ENCODE peak calls at places on chromosome 5, in eight cellular contexts. H is OCI-LY7; W is tibial nerve; A is AG10803; R is IMR-90; B is PC-3; I is tibial artery; V is CD8-positive, alpha-beta T cell. U is an unnamed sample.

GRCh38 chr5:136087961-136088871 is 44.4 kb upstream of the SMAD5 start:
- DNase-seq in H (no peak), W (no peak), A (peak), R (peak), B (no peak), I (peak), V (no peak), U (no peak)

GRCh38 chr5:74406844-74407243 is 233.7 kb downstream of the ENC1 start:
- DNase-seq in H (no peak), W (peak), A (no peak), R (no peak), B (no peak), I (peak), V (no peak), U (no peak)

GRCh38 chr5:66529182-66529581 is 67.0 kb upstream of the MAST4 start:
- DNase-seq in H (no peak), W (no peak), A (no peak), R (no peak), B (no peak), I (no peak), V (no peak), U (no peak)

GRCh38 chr5:157606046-157606445 is 30.5 kb upstream of the ADAM19 start:
- DNase-seq in H (no peak), W (no peak), A (peak), R (peak), B (no peak), I (no peak), V (no peak), U (no peak)

GRCh38 chr5:34658023-34658422 is 1.9 kb downstream of the RAI14 start:
- DNase-seq in H (no peak), W (no peak), A (peak), R (peak), B (peak), I (no peak), V (no peak), U (no peak)

GRCh38 chr5:59709833-59710232 is 183.7 kb downstream of the PDE4D start:
- DNase-seq in H (no peak), W (no peak), A (peak), R (peak), B (peak), I (no peak), V (no peak), U (no peak)

GRCh38 chr5:169429044-169429443 is 128.1 kb upstream of the SLIT3 start:
- DNase-seq in H (no peak), W (no peak), A (peak), R (no peak), B (no peak), I (no peak), V (no peak), U (no peak)

GRCh38 chr5:56306433-56307150 is 73.5 kb upstream of the ANKRD55 start:
- DNase-seq in H (no peak), W (no peak), A (no peak), R (no peak), B (no peak), I (no peak), V (no peak), U (no peak)

GRCh38 chr5:57642698-57643097 is 160.1 kb upstream of the ACTBL2 start:
- DNase-seq in H (no peak), W (no peak), A (no peak), R (no peak), B (no peak), I (no peak), V (no peak), U (no peak)

GRCh38 chr5:27652505-27652904 is 614.1 kb upstream of the CDH9 start:
- DNase-seq in H (no peak), W (no peak), A (no peak), R (no peak), B (peak), I (no peak), V (no peak), U (no peak)
- TF ChIP-seq CTCF in H (no peak), W (no peak), A (no peak), R (no peak), B (peak), I (no peak), V (no peak), U (no peak)

DNA sequence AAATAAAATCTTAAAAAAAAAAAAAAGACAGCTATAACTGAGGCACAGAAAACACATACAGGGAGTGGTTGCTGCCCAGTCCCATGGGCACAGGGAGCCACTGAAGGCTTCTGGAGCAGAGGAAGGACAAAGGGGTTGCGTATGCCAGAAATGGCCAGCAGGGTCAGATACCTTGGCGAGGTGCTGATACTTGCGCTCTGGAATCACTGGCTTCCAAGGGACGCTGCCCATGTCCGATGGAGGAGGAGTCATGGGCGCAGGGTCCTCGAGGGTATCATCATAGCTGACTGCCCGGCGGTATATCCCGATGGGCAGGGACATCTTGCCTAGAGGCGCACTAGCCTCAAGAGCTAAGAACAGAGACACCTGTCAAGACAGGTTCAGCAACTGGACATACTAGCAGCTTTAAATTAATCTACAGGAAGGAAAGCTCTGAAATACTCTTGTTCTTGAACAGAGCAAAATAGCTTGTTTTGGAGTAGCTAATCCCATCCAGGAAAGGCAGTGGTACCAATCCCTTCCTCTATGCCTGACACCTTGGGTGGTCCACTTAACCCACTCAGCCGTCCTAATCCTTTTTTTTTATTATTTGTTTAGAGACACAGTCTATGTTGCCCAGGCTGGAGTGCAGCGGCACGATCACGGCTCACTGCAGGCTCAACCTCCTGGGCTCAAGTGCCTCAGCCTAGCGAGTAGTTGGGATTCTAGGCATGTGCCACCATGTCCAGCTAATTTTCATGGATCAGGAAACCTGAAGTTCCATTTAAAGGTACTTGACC is 6.0 kb downstream of the KIAA1191 start:
- DNase-seq in H (no peak), W (no peak), A (no peak), R (no peak), B (no peak), I (no peak), V (no peak), U (no peak)
- TF ChIP-seq CTCF in H (no peak), W (no peak), A (no peak), R (no peak), B (no peak), I (no peak), V (no peak), U (no peak)

GRCh38 chr5:90418214-90418613 is 8.7 kb upstream of the CETN3 start:
- DNase-seq in H (no peak), W (no peak), A (no peak), R (no peak), B (no peak), I (no peak), V (no peak), U (no peak)

GRCh38 chr5:90424245-90424644 is 14.7 kb upstream of the CETN3 start:
- DNase-seq in H (no peak), W (no peak), A (no peak), R (no peak), B (no peak), I (no peak), V (no peak), U (no peak)

GRCh38 chr5:90421136-90421535 is 11.6 kb upstream of the CETN3 start:
- DNase-seq in H (peak), W (no peak), A (peak), R (peak), B (peak), I (no peak), V (no peak), U (no peak)
- TF ChIP-seq CTCF in H (peak), W (no peak), A (peak), R (no peak), B (peak), I (no peak), V (no peak), U (peak)

GRCh38 chr5:181042722-181043121 is 2.7 kb downstream of the BTNL9 start:
- DNase-seq in H (no peak), W (no peak), A (no peak), R (no peak), B (no peak), I (no peak), V (no peak), U (no peak)

GRCh38 chr5:181044662-181045305 is 4.7 kb downstream of the BTNL9 start:
- DNase-seq in H (peak), W (no peak), A (no peak), R (no peak), B (no peak), I (no peak), V (no peak), U (no peak)

GRCh38 chr5:181044093-181044599 is 4.1 kb downstream of the BTNL9 start:
- DNase-seq in H (peak), W (no peak), A (no peak), R (no peak), B (no peak), I (no peak), V (no peak), U (no peak)

GRCh38 chr5:181042036-181042435 is 2.0 kb downstream of the BTNL9 start:
- DNase-seq in H (no peak), W (no peak), A (no peak), R (no peak), B (no peak), I (no peak), V (no peak), U (no peak)

DNA sequence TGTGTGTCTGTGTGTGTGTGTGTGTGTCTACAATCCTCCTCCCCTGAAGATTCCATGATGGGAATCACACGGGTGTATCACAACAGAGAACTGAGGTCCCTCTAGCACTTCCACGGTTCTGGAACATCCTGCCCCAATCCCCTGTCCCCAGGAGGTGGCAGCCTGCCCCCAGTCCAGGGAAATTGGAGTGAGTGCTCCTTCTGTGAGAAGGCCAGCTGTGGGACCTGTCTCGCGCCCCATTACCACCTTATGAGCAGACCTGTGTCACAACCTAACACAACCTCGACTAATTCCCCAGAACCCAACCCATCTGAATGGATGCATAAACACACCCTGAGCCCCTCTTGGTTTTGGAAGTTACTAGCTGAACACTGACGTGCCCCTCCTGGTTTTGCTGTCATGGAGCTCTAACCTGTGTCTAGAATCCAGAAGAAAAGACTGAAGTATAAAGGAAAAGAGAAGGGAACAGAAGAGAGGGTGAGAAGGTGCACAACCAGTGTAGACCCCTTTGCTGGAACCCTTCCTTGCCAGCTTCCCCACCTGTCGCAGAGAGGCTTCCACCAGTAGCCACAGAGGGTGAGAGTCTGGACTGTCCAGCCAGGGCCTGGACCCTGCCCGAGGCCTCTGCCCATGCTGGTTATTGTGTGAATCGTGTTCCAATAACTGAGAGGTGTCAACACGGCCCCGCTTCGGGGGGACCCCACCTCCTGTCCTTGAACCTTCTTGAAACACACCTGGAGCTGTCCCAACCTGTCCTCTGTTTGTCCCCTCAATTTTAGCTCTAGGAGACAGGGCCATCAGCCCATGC is 3.4 kb downstream of the BTNL9 start:
- DNase-seq in H (peak), W (no peak), A (no peak), R (no peak), B (peak), I (no peak), V (no peak), U (no peak)
- TF ChIP-seq CTCF in H (peak), W (no peak), A (no peak), R (no peak), B (peak), I (no peak), V (no peak), U (no peak)

DNA sequence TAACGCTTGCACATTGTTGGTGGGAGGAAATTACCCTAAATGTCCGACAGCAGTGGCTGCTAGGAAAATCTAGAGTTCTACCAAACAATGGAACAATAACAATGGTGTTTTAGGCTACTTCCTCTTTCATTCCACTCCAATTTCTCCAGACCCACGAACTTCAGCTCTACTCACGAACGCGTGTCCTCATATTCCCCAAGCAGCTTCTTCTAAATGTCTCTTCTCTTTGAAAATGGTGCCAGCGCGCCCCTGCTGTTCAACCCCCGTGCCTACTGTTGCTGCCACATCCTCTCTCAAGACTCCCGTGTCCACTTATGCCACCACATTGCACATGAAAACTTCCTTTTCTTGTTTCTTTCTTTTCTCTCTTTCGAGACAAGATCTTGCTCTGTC is 25.6 kb downstream of the OR2V2 start:
- DNase-seq in H (peak), W (peak), A (no peak), R (no peak), B (peak), I (peak), V (no peak), U (peak)
- TF ChIP-seq CTCF in H (peak), W (no peak), A (no peak), R (no peak), B (peak), I (no peak), V (no peak), U (no peak)

GRCh38 chr5:118687671-118688621 is 300.4 kb downstream of the DTWD2 start:
- DNase-seq in H (no peak), W (no peak), A (no peak), R (no peak), B (no peak), I (no peak), V (no peak), U (no peak)

GRCh38 chr5:118698774-118699173 is 289.6 kb downstream of the DTWD2 start:
- DNase-seq in H (no peak), W (no peak), A (no peak), R (no peak), B (no peak), I (no peak), V (no peak), U (no peak)

GRCh38 chr5:118687085-118687484 is 301.3 kb downstream of the DTWD2 start:
- DNase-seq in H (no peak), W (no peak), A (no peak), R (no peak), B (no peak), I (no peak), V (no peak), U (no peak)

GRCh38 chr5:118692811-118693342 is 295.5 kb downstream of the DTWD2 start:
- DNase-seq in H (no peak), W (no peak), A (no peak), R (no peak), B (no peak), I (no peak), V (no peak), U (no peak)
- TF ChIP-seq CTCF in H (no peak), W (no peak), A (no peak), R (no peak), B (no peak), I (no peak), V (no peak), U (no peak)

GRCh38 chr5:114101153-114101552 is 260.7 kb upstream of the KCNN2 start:
- DNase-seq in H (peak), W (no peak), A (peak), R (peak), B (peak), I (no peak), V (no peak), U (no peak)
- TF ChIP-seq CTCF in H (peak), W (no peak), A (peak), R (peak), B (peak), I (no peak), V (no peak), U (peak)

GRCh38 chr5:162248107-162248713 is 180.6 kb downstream of the GABRG2 start:
- DNase-seq in H (peak), W (no peak), A (no peak), R (no peak), B (peak), I (no peak), V (no peak), U (no peak)
- TF ChIP-seq CTCF in H (peak), W (no peak), A (peak), R (no peak), B (peak), I (no peak), V (no peak), U (no peak)

U was measured in GM10248.